ENCODE peak calls at places on chromosome 2, in eight cellular contexts. I is activated naive CD4-positive, alpha-beta T cell treated with anti-CD3 and anti-CD28 coated beads for 36 hours; L is C1 segment of cervical spinal cord; X is pons; D is SK-N-DZ; K is Jurkat, Clone E6-1; A is NCI-H1092; R is endothelial cell. P is an unnamed sample.
A peak's percentile ranks its signal among the peaks of the same experiment; 100 is the strongest.

GRCh38 chr2:131022731-131023130 is 70.5 kb downstream of the FAM168B start:
- DNase-seq in L (no peak), A (no peak), I (no peak), D (no peak), R (no peak), K (no peak), X (no peak), P (no peak)

GRCh38 chr2:29014811-29015414 is 33.8 kb downstream of the TOGARAM2 start:
- DNase-seq in X (no peak), L (no peak), I (peak; percentile 83), D (no peak), A (no peak), R (no peak), K (peak; percentile 87), P (no peak)

GRCh38 chr2:152718909-152719645 is 657 bp downstream of the ARL6IP6 start:
- DNase-seq in R (no peak), A (peak; percentile 19), D (peak; percentile 75), I (peak; percentile 50), X (peak; percentile 25), L (no peak), K (peak; percentile 14), P (peak; percentile 66)

GRCh38 chr2:196464311-196464710 is 175.2 kb upstream of the CCDC150 start:
- DNase-seq in K (no peak), X (no peak), I (no peak), R (no peak), L (no peak), A (no peak), D (no peak), P (no peak)

GRCh38 chr2:232520088-232520487 is at the start of gene PRSS56:
- DNase-seq in D (no peak), X (no peak), A (no peak), I (no peak), R (no peak), L (no peak), K (no peak), P (no peak)

GRCh38 chr2:111068435-111069058 is 52.2 kb upstream of the BCL2L11 start:
- DNase-seq in R (no peak), X (no peak), L (no peak), I (no peak), K (no peak), A (no peak), D (no peak), P (no peak)

GRCh38 chr2:69250981-69251380 is 136.0 kb downstream of the GFPT1 start:
- DNase-seq in L (no peak), D (no peak), A (no peak), X (no peak), K (no peak), I (no peak), R (no peak), P (no peak)

GRCh38 chr2:37349376-37349775 is 4.9 kb downstream of the QPCT start:
- DNase-seq in D (no peak), I (no peak), L (no peak), K (no peak), R (no peak), X (no peak), A (peak; percentile 63), P (no peak)

GRCh38 chr2:203238711-203239526 is at the start of gene CYP20A1:
- DNase-seq in K (peak; percentile 93), A (peak; percentile 84), X (peak; percentile 93), R (peak; percentile 98), D (peak; percentile 96), L (peak; percentile 92), I (peak; percentile 97), P (peak; percentile 91)

GRCh38 chr2:144217853-144218633 is 301.9 kb downstream of the ZEB2 start:
- DNase-seq in K (no peak), R (no peak), D (no peak), I (no peak), L (no peak), A (peak; percentile 0), X (no peak), P (no peak)

GRCh38 chr2:196415384-196415783 is 224.1 kb upstream of the CCDC150 start:
- DNase-seq in D (no peak), K (peak; percentile 70), R (no peak), L (no peak), I (peak; percentile 25), X (no peak), A (no peak), P (no peak)

GRCh38 chr2:98917031-98917459 is 19.0 kb downstream of the CRACDL start:
- DNase-seq in R (no peak), X (peak; percentile 18), K (no peak), I (no peak), L (no peak), A (no peak), D (no peak), P (peak; percentile 52)

GRCh38 chr2:182280128-182280527 is 146.7 kb downstream of the PDE1A start:
- DNase-seq in R (no peak), D (no peak), K (no peak), L (no peak), X (no peak), I (no peak), A (no peak), P (peak; percentile 53)

GRCh38 chr2:105398522-105399206 is at the start of gene FHL2:
- DNase-seq in I (peak; percentile 73), D (peak; percentile 85), X (no peak), L (no peak), K (peak; percentile 54), A (peak; percentile 74), R (peak; percentile 84), P (peak; percentile 63)

GRCh38 chr2:189178007-189178406 is 1.6 kb downstream of the COL5A2 start:
- DNase-seq in L (no peak), A (no peak), D (no peak), X (no peak), I (no peak), R (no peak), K (no peak), P (no peak)

GRCh38 chr2:23015651-23016050 is 369.3 kb upstream of the KLHL29 start:
- DNase-seq in L (no peak), D (no peak), X (no peak), R (no peak), A (no peak), I (no peak), K (no peak), P (no peak)

P was measured in cerebellar cortex.